ENCODE peak calls at places on chromosomes 3 and 15, in eight cellular contexts. X, Q, W, D, C, A, T and Z are unnamed samples.
A peak's percentile ranks its signal among the peaks of the same experiment; 100 is the strongest.

GRCh38 chr3:15291589-15292541 is 40.5 kb downstream of the SH3BP5 start:
- DNase-seq in X (no peak), Q (no peak), W (no peak), D (no peak), C (no peak), A (no peak), T (no peak), Z (no peak)

GRCh38 chr3:122612706-122613105 is 35.3 kb downstream of the PARP15 start:
- DNase-seq in X (no peak), Q (no peak), W (no peak), D (no peak), C (no peak), A (no peak), T (no peak), Z (no peak)

GRCh38 chr3:114880078-114880477 is 267.0 kb downstream of the ZBTB20 start:
- DNase-seq in X (no peak), Q (no peak), W (no peak), D (no peak), C (no peak), A (no peak), T (peak; percentile 11), Z (peak; percentile 4)

GRCh38 chr15:50828610-50829206 is 63.2 kb upstream of the SPPL2A start:
- DNase-seq in X (no peak), Q (no peak), W (peak; percentile 69), D (no peak), C (no peak), A (peak; percentile 89), T (no peak), Z (peak; percentile 57)

GRCh38 chr3:132549890-132550578 is 47.0 kb upstream of the ACKR4 start:
- DNase-seq in X (no peak), Q (no peak), W (no peak), D (no peak), C (no peak), A (no peak), T (no peak), Z (peak; percentile 48)

GRCh38 chr3:5304789-5305680 is 117.5 kb downstream of the EDEM1 start:
- DNase-seq in X (peak; percentile 32), Q (no peak), W (no peak), D (peak; percentile 55), C (peak; percentile 27), A (peak; percentile 88), T (peak; percentile 32), Z (no peak)

GRCh38 chr3:4722103-4722502 is 229.0 kb downstream of the ITPR1 start:
- DNase-seq in X (no peak), Q (no peak), W (peak; percentile 58), D (peak; percentile 62), C (peak; percentile 37), A (peak; percentile 60), T (no peak), Z (peak; percentile 28)

GRCh38 chr15:82963356-82964341 is 11.1 kb upstream of the HOMER2 start:
- DNase-seq in X (no peak), Q (no peak), W (peak; percentile 82), D (no peak), C (peak; percentile 31), A (no peak), T (no peak), Z (no peak)

GRCh38 chr3:36679384-36680200 is 84.8 kb downstream of the DCLK3 start:
- DNase-seq in X (no peak), Q (no peak), W (no peak), D (no peak), C (no peak), A (peak; percentile 59), T (no peak), Z (no peak)

GRCh38 chr3:50268703-50269451 is at the start of gene SEMA3B:
- DNase-seq in X (peak; percentile 82), Q (peak; percentile 56), W (no peak), D (peak; percentile 88), C (peak; percentile 68), A (no peak), T (no peak), Z (peak; percentile 84)

GRCh38 chr15:61888074-61888780 is 172.0 kb downstream of the VPS13C start:
- DNase-seq in X (no peak), Q (no peak), W (no peak), D (no peak), C (no peak), A (no peak), T (no peak), Z (no peak)

GRCh38 chr3:165874663-165875489 is 37.7 kb upstream of the BCHE start:
- DNase-seq in X (no peak), Q (no peak), W (no peak), D (no peak), C (no peak), A (no peak), T (peak; percentile 16), Z (no peak)

GRCh38 chr3:129619726-129620162 is 13.3 kb upstream of the PLXND1 start:
- DNase-seq in X (no peak), Q (no peak), W (no peak), D (no peak), C (no peak), A (no peak), T (no peak), Z (no peak)

GRCh38 chr15:64690008-64690407 is 85.4 kb downstream of the RBPMS2 start:
- DNase-seq in X (no peak), Q (no peak), W (no peak), D (no peak), C (no peak), A (no peak), T (no peak), Z (no peak)

GRCh38 chr15:64694816-64695215 is 80.6 kb downstream of the RBPMS2 start:
- DNase-seq in X (no peak), Q (no peak), W (no peak), D (no peak), C (no peak), A (peak; percentile 18), T (no peak), Z (no peak)

GRCh38 chr15:64690578-64691296 is 84.7 kb downstream of the RBPMS2 start:
- DNase-seq in X (no peak), Q (no peak), W (no peak), D (no peak), C (no peak), A (peak; percentile 19), T (no peak), Z (no peak)

GRCh38 chr15:64693134-64693533 is 82.3 kb downstream of the RBPMS2 start:
- DNase-seq in X (no peak), Q (no peak), W (peak; percentile 32), D (no peak), C (peak; percentile 24), A (peak; percentile 62), T (no peak), Z (peak; percentile 81)

DNA sequence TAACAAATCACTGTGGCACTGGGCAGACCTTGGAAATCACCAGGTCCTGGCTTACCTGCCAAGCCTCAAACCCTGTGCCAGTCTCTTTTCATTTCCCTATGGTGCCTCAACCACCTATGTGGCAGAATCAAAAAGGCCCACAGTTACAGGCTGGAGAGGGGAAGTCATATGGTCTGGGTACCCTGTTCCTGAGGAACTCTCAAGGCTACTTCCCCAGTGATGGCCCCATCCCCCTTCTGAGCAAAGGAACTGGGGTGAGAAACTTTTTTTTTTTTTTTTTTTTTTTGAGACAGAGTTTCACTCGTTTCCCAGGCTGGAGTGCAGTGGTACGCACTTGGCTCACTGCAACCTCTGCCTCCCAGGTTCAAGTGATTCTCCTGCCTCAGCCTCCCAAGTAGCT is 83.2 kb downstream of the RBPMS2 start:
- DNase-seq in X (no peak), Q (no peak), W (no peak), D (no peak), C (peak; percentile 40), A (no peak), T (no peak), Z (no peak)
- H3K36me3 ChIP-seq in X (peaks cover 53% of the 10 kb centered on the region), Q (peaks cover 46% of the 10 kb centered on the region), W (peaks cover 21% of the 10 kb centered on the region), D (peaks cover 9% of the 10 kb centered on the region), C (peaks cover 63% of the 10 kb centered on the region), A (peaks cover 60% of the 10 kb centered on the region), T (peaks cover 71% of the 10 kb centered on the region), Z (peaks cover 76% of the 10 kb centered on the region)

DNA sequence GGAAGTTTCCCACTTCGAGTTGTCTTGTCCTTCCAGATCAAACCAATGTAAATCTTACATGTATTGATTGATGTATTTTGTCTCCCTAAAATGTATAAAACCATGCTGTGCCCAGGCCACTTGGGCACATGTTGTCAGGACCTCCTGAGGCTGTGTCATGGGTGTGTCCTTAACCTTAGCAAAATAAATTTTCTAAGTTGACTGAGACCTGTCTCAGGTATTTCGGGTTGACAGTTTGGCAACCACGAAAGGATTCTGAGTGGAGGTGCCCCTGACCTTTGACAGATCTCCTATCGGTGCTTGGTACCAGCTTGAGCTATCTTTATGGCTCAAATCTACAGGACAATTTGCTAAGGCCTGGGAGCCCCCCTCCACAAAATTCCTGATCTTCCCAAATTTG is 1.7 kb upstream of the POC1A start:
- DNase-seq in X (no peak), Q (no peak), W (no peak), D (no peak), C (no peak), A (no peak), T (no peak), Z (no peak)
- H3K4me3 ChIP-seq in X (no peak overlapping the region), Q (no peak overlapping the region), W (no peak overlapping the region), D (no peak overlapping the region), C (no peak overlapping the region), A (no peak overlapping the region), T (no peak overlapping the region), Z (no peak overlapping the region)

GRCh38 chr3:128482857-128483656 is 9.9 kb downstream of the GATA2 start:
- DNase-seq in X (peak; percentile 86), Q (no peak), W (no peak), D (no peak), C (peak; percentile 73), A (peak; percentile 81), T (peak; percentile 71), Z (no peak)
- H3K27me3 ChIP-seq in X (peaks cover 91% of the 10 kb centered on the region), Q (peaks cover 36% of the 10 kb centered on the region), W (peaks cover 59% of the 10 kb centered on the region), D (peaks cover 71% of the 10 kb centered on the region), C (peaks cover 58% of the 10 kb centered on the region), A (no peaks in the 10 kb centered on the region), T (no peaks in the 10 kb centered on the region), Z (peaks cover 15% of the 10 kb centered on the region)

DNA sequence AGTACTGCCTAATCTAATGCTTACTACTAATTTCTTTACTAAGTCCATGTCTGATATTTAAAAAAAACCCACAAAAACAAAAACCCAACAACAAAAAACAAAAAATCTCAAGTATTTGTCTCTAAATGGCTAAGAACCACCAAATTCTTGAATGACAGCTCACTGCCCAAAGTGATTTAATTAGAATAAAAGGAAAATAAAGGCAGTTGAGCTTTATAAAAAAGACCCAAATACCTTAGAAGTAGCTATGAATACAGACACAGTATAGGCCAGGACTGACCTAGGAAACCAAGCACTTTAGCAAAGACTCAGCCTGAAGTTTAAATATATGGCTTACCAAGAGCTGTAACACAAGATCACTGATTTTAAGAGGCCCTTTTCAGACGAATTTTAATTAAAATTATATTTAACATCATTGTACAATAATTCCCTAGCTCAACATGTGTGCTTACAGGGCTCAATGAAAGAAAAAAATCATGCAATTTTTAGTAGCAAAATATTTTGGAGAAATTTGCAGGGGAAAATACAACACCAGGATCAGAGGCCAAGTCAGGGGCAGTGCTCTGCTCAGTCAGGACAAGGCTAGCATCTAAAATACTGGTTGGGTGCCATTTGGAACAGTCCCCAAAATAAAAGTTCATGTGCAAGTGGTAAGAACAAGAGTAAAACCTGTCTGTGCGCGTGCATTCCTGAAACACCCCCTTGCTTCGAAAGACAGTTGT is 24.8 kb downstream of the UQCC5 start:
- DNase-seq in X (no peak), Q (no peak), W (no peak), D (no peak), C (no peak), A (peak; percentile 8), T (no peak), Z (no peak)
- H3K36me3 ChIP-seq in X (peaks cover 6% of the 10 kb centered on the region), Q (peaks cover 77% of the 10 kb centered on the region), W (peaks cover 74% of the 10 kb centered on the region), D (peaks cover 20% of the 10 kb centered on the region), C (peaks cover 92% of the 10 kb centered on the region), A (peaks cover 28% of the 10 kb centered on the region), T (peaks cover 6% of the 10 kb centered on the region), Z (peaks cover 4% of the 10 kb centered on the region)